ENCODE peak calls at places on chromosome 13, in nine cellular contexts. One of them, this sample, is unnamed.

GRCh38 chr13:112643759-112644459 is 45.9 kb upstream of the ATP11A start:
- DNase-seq in cardiac muscle cell: no peak
- DNase-seq in T47D: no peak
- DNase-seq in GM23248: no peak
- DNase-seq in anterior cingulate cortex: no peak
- DNase-seq in brain microvascular endothelial cell: no peak
- DNase-seq in aorta: no peak
- DNase-seq in effector memory CD4-positive, alpha-beta T cell: no peak
- DNase-seq in iris pigment epithelial cell: no peak
- DNase-seq in this sample: no peak

GRCh38 chr13:27183561-27184147 is 12.0 kb upstream of the USP12 start:
- DNase-seq in cardiac muscle cell: no peak
- DNase-seq in aorta: no peak
- DNase-seq in T47D: no peak
- DNase-seq in brain microvascular endothelial cell: no peak
- DNase-seq in iris pigment epithelial cell: peak; percentile 82
- DNase-seq in anterior cingulate cortex: no peak
- DNase-seq in GM23248: peak; percentile 75
- DNase-seq in effector memory CD4-positive, alpha-beta T cell: no peak
- DNase-seq in this sample: no peak

GRCh38 chr13:98761126-98761978 is 8.9 kb upstream of the SLC15A1 start:
- DNase-seq in T47D: no peak
- DNase-seq in anterior cingulate cortex: no peak
- DNase-seq in brain microvascular endothelial cell: peak; percentile 54
- DNase-seq in GM23248: peak; percentile 81
- DNase-seq in aorta: no peak
- DNase-seq in iris pigment epithelial cell: peak; percentile 89
- DNase-seq in effector memory CD4-positive, alpha-beta T cell: no peak
- DNase-seq in cardiac muscle cell: no peak
- DNase-seq in this sample: no peak

GRCh38 chr13:34886476-34886875 is 55.6 kb upstream of the NBEA start:
- DNase-seq in effector memory CD4-positive, alpha-beta T cell: no peak
- DNase-seq in T47D: no peak
- DNase-seq in aorta: no peak
- DNase-seq in GM23248: peak; percentile 7
- DNase-seq in anterior cingulate cortex: no peak
- DNase-seq in iris pigment epithelial cell: no peak
- DNase-seq in cardiac muscle cell: no peak
- DNase-seq in brain microvascular endothelial cell: no peak
- DNase-seq in this sample: no peak

GRCh38 chr13:112186091-112186490 is 119.1 kb downstream of the SOX1 start:
- DNase-seq in brain microvascular endothelial cell: no peak
- DNase-seq in aorta: peak; percentile 13
- DNase-seq in iris pigment epithelial cell: no peak
- DNase-seq in GM23248: no peak
- DNase-seq in cardiac muscle cell: no peak
- DNase-seq in anterior cingulate cortex: no peak
- DNase-seq in T47D: no peak
- DNase-seq in effector memory CD4-positive, alpha-beta T cell: no peak
- DNase-seq in this sample: no peak

GRCh38 chr13:111393221-111393790 is 72.9 kb downstream of the TEX29 start:
- DNase-seq in GM23248: no peak
- DNase-seq in brain microvascular endothelial cell: no peak
- DNase-seq in T47D: no peak
- DNase-seq in aorta: peak; percentile 41
- DNase-seq in iris pigment epithelial cell: no peak
- DNase-seq in effector memory CD4-positive, alpha-beta T cell: no peak
- DNase-seq in anterior cingulate cortex: no peak
- DNase-seq in cardiac muscle cell: no peak
- DNase-seq in this sample: no peak

GRCh38 chr13:114111577-114111976 is 20.8 kb downstream of the RASA3 start:
- DNase-seq in effector memory CD4-positive, alpha-beta T cell: no peak
- DNase-seq in aorta: no peak
- DNase-seq in iris pigment epithelial cell: peak; percentile 92
- DNase-seq in GM23248: peak; percentile 56
- DNase-seq in T47D: no peak
- DNase-seq in cardiac muscle cell: no peak
- DNase-seq in brain microvascular endothelial cell: no peak
- DNase-seq in anterior cingulate cortex: no peak
- DNase-seq in this sample: no peak

GRCh38 chr13:69565334-69565733 is 542.3 kb upstream of the ATXN8OS start:
- DNase-seq in cardiac muscle cell: no peak
- DNase-seq in aorta: no peak
- DNase-seq in iris pigment epithelial cell: peak; percentile 62
- DNase-seq in brain microvascular endothelial cell: peak; percentile 14
- DNase-seq in T47D: no peak
- DNase-seq in GM23248: peak; percentile 10
- DNase-seq in effector memory CD4-positive, alpha-beta T cell: no peak
- DNase-seq in anterior cingulate cortex: no peak
- DNase-seq in this sample: no peak

GRCh38 chr13:44936246-44936645 is 53.0 kb downstream of the NUFIP1 start:
- DNase-seq in T47D: no peak
- DNase-seq in brain microvascular endothelial cell: no peak
- DNase-seq in anterior cingulate cortex: no peak
- DNase-seq in iris pigment epithelial cell: peak; percentile 25
- DNase-seq in GM23248: no peak
- DNase-seq in aorta: no peak
- DNase-seq in cardiac muscle cell: no peak
- DNase-seq in effector memory CD4-positive, alpha-beta T cell: no peak
- DNase-seq in this sample: no peak

GRCh38 chr13:50026788-50027473 is 11.7 kb downstream of the KCNRG start:
- DNase-seq in effector memory CD4-positive, alpha-beta T cell: no peak
- DNase-seq in iris pigment epithelial cell: no peak
- DNase-seq in anterior cingulate cortex: no peak
- DNase-seq in GM23248: no peak
- DNase-seq in aorta: no peak
- DNase-seq in brain microvascular endothelial cell: no peak
- DNase-seq in cardiac muscle cell: no peak
- DNase-seq in T47D: no peak
- DNase-seq in this sample: no peak

GRCh38 chr13:108558489-108558888 is 70.9 kb upstream of the MYO16 start:
- DNase-seq in anterior cingulate cortex: no peak
- DNase-seq in T47D: no peak
- DNase-seq in aorta: no peak
- DNase-seq in effector memory CD4-positive, alpha-beta T cell: no peak
- DNase-seq in GM23248: no peak
- DNase-seq in iris pigment epithelial cell: no peak
- DNase-seq in brain microvascular endothelial cell: no peak
- DNase-seq in cardiac muscle cell: no peak
- DNase-seq in this sample: no peak

GRCh38 chr13:98912846-98913245 is 65.0 kb downstream of the DOCK9 start:
- DNase-seq in anterior cingulate cortex: no peak
- DNase-seq in effector memory CD4-positive, alpha-beta T cell: no peak
- DNase-seq in T47D: no peak
- DNase-seq in brain microvascular endothelial cell: no peak
- DNase-seq in GM23248: no peak
- DNase-seq in cardiac muscle cell: no peak
- DNase-seq in aorta: no peak
- DNase-seq in iris pigment epithelial cell: no peak
- DNase-seq in this sample: no peak

GRCh38 chr13:114249062-114249461 is 14.4 kb downstream of the CDC16 start:
- DNase-seq in aorta: no peak
- DNase-seq in cardiac muscle cell: no peak
- DNase-seq in brain microvascular endothelial cell: no peak
- DNase-seq in GM23248: no peak
- DNase-seq in effector memory CD4-positive, alpha-beta T cell: no peak
- DNase-seq in iris pigment epithelial cell: no peak
- DNase-seq in anterior cingulate cortex: no peak
- DNase-seq in T47D: no peak
- DNase-seq in this sample: no peak

GRCh38 chr13:46172531-46172991 is 9.4 kb downstream of the LCP1 start:
- DNase-seq in effector memory CD4-positive, alpha-beta T cell: peak; percentile 52
- DNase-seq in brain microvascular endothelial cell: no peak
- DNase-seq in GM23248: no peak
- DNase-seq in T47D: no peak
- DNase-seq in anterior cingulate cortex: no peak
- DNase-seq in iris pigment epithelial cell: no peak
- DNase-seq in cardiac muscle cell: no peak
- DNase-seq in aorta: no peak
- DNase-seq in this sample: peak; percentile 44

GRCh38 chr13:73061478-73062275 is 2.9 kb downstream of the KLF5 start:
- DNase-seq in cardiac muscle cell: no peak
- DNase-seq in anterior cingulate cortex: no peak
- DNase-seq in aorta: no peak
- DNase-seq in GM23248: no peak
- DNase-seq in iris pigment epithelial cell: peak; percentile 55
- DNase-seq in T47D: no peak
- DNase-seq in effector memory CD4-positive, alpha-beta T cell: no peak
- DNase-seq in brain microvascular endothelial cell: no peak
- DNase-seq in this sample: no peak

GRCh38 chr13:111855786-111856185 is 211.2 kb upstream of the SOX1 start:
- DNase-seq in effector memory CD4-positive, alpha-beta T cell: no peak
- DNase-seq in GM23248: no peak
- DNase-seq in T47D: no peak
- DNase-seq in brain microvascular endothelial cell: no peak
- DNase-seq in anterior cingulate cortex: no peak
- DNase-seq in cardiac muscle cell: no peak
- DNase-seq in aorta: no peak
- DNase-seq in iris pigment epithelial cell: no peak
- DNase-seq in this sample: no peak

GRCh38 chr13:93227906-93228801 is 1.5 kb downstream of the GPC6 start:
- DNase-seq in GM23248: peak; percentile 90
- DNase-seq in effector memory CD4-positive, alpha-beta T cell: no peak
- DNase-seq in brain microvascular endothelial cell: peak; percentile 81
- DNase-seq in iris pigment epithelial cell: peak; percentile 90
- DNase-seq in cardiac muscle cell: peak; percentile 92
- DNase-seq in aorta: peak; percentile 88
- DNase-seq in anterior cingulate cortex: peak; percentile 34
- DNase-seq in T47D: peak; percentile 40
- DNase-seq in this sample: no peak

GRCh38 chr13:38763446-38764381 is 76.8 kb downstream of the FREM2 start:
- DNase-seq in brain microvascular endothelial cell: peak; percentile 28
- DNase-seq in GM23248: peak; percentile 66
- DNase-seq in cardiac muscle cell: peak; percentile 70
- DNase-seq in aorta: no peak
- DNase-seq in T47D: peak; percentile 8
- DNase-seq in iris pigment epithelial cell: peak; percentile 49
- DNase-seq in anterior cingulate cortex: no peak
- DNase-seq in effector memory CD4-positive, alpha-beta T cell: no peak
- DNase-seq in this sample: no peak

GRCh38 chr13:59447846-59448620 is 715.7 kb downstream of the DIAPH3 start:
- DNase-seq in brain microvascular endothelial cell: peak; percentile 75
- DNase-seq in aorta: no peak
- DNase-seq in cardiac muscle cell: no peak
- DNase-seq in iris pigment epithelial cell: peak; percentile 66
- DNase-seq in T47D: no peak
- DNase-seq in GM23248: peak; percentile 13
- DNase-seq in effector memory CD4-positive, alpha-beta T cell: no peak
- DNase-seq in anterior cingulate cortex: no peak
- DNase-seq in this sample: no peak

GRCh38 chr13:40292108-40292507 is 374.3 kb downstream of the FOXO1 start:
- DNase-seq in aorta: no peak
- DNase-seq in anterior cingulate cortex: no peak
- DNase-seq in GM23248: no peak
- DNase-seq in T47D: no peak
- DNase-seq in iris pigment epithelial cell: no peak
- DNase-seq in effector memory CD4-positive, alpha-beta T cell: no peak
- DNase-seq in cardiac muscle cell: no peak
- DNase-seq in brain microvascular endothelial cell: no peak
- DNase-seq in this sample: no peak

GRCh38 chr13:20191902-20192469 is 752 bp downstream of the GJB2 start:
- DNase-seq in aorta: no peak
- DNase-seq in anterior cingulate cortex: no peak
- DNase-seq in effector memory CD4-positive, alpha-beta T cell: no peak
- DNase-seq in GM23248: peak; percentile 41
- DNase-seq in cardiac muscle cell: no peak
- DNase-seq in brain microvascular endothelial cell: no peak
- DNase-seq in T47D: peak; percentile 27
- DNase-seq in iris pigment epithelial cell: no peak
- DNase-seq in this sample: no peak

GRCh38 chr13:46622918-46623256 is 69.9 kb downstream of the LRCH1 start:
- DNase-seq in anterior cingulate cortex: no peak
- DNase-seq in cardiac muscle cell: no peak
- DNase-seq in T47D: no peak
- DNase-seq in brain microvascular endothelial cell: no peak
- DNase-seq in iris pigment epithelial cell: peak; percentile 83
- DNase-seq in aorta: no peak
- DNase-seq in GM23248: peak; percentile 94
- DNase-seq in effector memory CD4-positive, alpha-beta T cell: no peak
- DNase-seq in this sample: no peak

GRCh38 chr13:99335603-99336002 is 28.4 kb upstream of the GPR183 start:
- DNase-seq in cardiac muscle cell: no peak
- DNase-seq in GM23248: no peak
- DNase-seq in T47D: no peak
- DNase-seq in aorta: no peak
- DNase-seq in brain microvascular endothelial cell: no peak
- DNase-seq in effector memory CD4-positive, alpha-beta T cell: no peak
- DNase-seq in anterior cingulate cortex: no peak
- DNase-seq in iris pigment epithelial cell: no peak
- DNase-seq in this sample: no peak

GRCh38 chr13:29508130-29508873 is 87.2 kb downstream of the SLC7A1 start:
- DNase-seq in brain microvascular endothelial cell: peak; percentile 83
- DNase-seq in T47D: peak; percentile 84
- DNase-seq in aorta: peak; percentile 94
- DNase-seq in GM23248: peak; percentile 86
- DNase-seq in iris pigment epithelial cell: peak; percentile 73
- DNase-seq in effector memory CD4-positive, alpha-beta T cell: peak; percentile 37
- DNase-seq in cardiac muscle cell: peak; percentile 91
- DNase-seq in anterior cingulate cortex: peak; percentile 58
- DNase-seq in this sample: peak; percentile 58

GRCh38 chr13:52925775-52926285 is 77.4 kb upstream of the PCDH8 start:
- DNase-seq in anterior cingulate cortex: no peak
- DNase-seq in T47D: no peak
- DNase-seq in iris pigment epithelial cell: no peak
- DNase-seq in GM23248: no peak
- DNase-seq in aorta: no peak
- DNase-seq in cardiac muscle cell: peak; percentile 67
- DNase-seq in effector memory CD4-positive, alpha-beta T cell: no peak
- DNase-seq in brain microvascular endothelial cell: no peak
- DNase-seq in this sample: no peak

GRCh38 chr13:26117620-26118019 is 65.8 kb upstream of the SHISA2 start:
- DNase-seq in anterior cingulate cortex: no peak
- DNase-seq in aorta: no peak
- DNase-seq in GM23248: no peak
- DNase-seq in cardiac muscle cell: no peak
- DNase-seq in brain microvascular endothelial cell: no peak
- DNase-seq in T47D: no peak
- DNase-seq in iris pigment epithelial cell: no peak
- DNase-seq in effector memory CD4-positive, alpha-beta T cell: no peak
- DNase-seq in this sample: no peak

GRCh38 chr13:76812971-76813691 is 73.1 kb downstream of the KCTD12 start:
- DNase-seq in cardiac muscle cell: no peak
- DNase-seq in anterior cingulate cortex: no peak
- DNase-seq in effector memory CD4-positive, alpha-beta T cell: no peak
- DNase-seq in brain microvascular endothelial cell: no peak
- DNase-seq in aorta: no peak
- DNase-seq in GM23248: peak; percentile 51
- DNase-seq in iris pigment epithelial cell: no peak
- DNase-seq in T47D: no peak
- DNase-seq in this sample: no peak

GRCh38 chr13:97768134-97768533 is 185.3 kb upstream of the IPO5 start:
- DNase-seq in GM23248: no peak
- DNase-seq in T47D: no peak
- DNase-seq in cardiac muscle cell: no peak
- DNase-seq in iris pigment epithelial cell: no peak
- DNase-seq in brain microvascular endothelial cell: no peak
- DNase-seq in anterior cingulate cortex: no peak
- DNase-seq in aorta: no peak
- DNase-seq in effector memory CD4-positive, alpha-beta T cell: no peak
- DNase-seq in this sample: no peak

GRCh38 chr13:98486412-98486811 is 90.5 kb downstream of the STK24 start:
- DNase-seq in GM23248: no peak
- DNase-seq in anterior cingulate cortex: no peak
- DNase-seq in T47D: no peak
- DNase-seq in effector memory CD4-positive, alpha-beta T cell: no peak
- DNase-seq in aorta: no peak
- DNase-seq in brain microvascular endothelial cell: no peak
- DNase-seq in cardiac muscle cell: no peak
- DNase-seq in iris pigment epithelial cell: no peak
- DNase-seq in this sample: no peak

GRCh38 chr13:72163671-72164070 is 296.7 kb upstream of the DACH1 start:
- DNase-seq in aorta: no peak
- DNase-seq in iris pigment epithelial cell: no peak
- DNase-seq in brain microvascular endothelial cell: no peak
- DNase-seq in cardiac muscle cell: no peak
- DNase-seq in GM23248: no peak
- DNase-seq in T47D: no peak
- DNase-seq in anterior cingulate cortex: no peak
- DNase-seq in effector memory CD4-positive, alpha-beta T cell: no peak
- DNase-seq in this sample: no peak

This sample was measured in T-helper 17 cell.